ENCODE peak calls at places on chromosome 3, in five cellular contexts. D, W, J, B and X are unnamed samples.

GRCh38 chr3:61986473-61986872 is 386.9 kb downstream of the FEZF2 start:
- DNase-seq in D (no peak), W (no peak), J (no peak), B (no peak), X (no peak)

GRCh38 chr3:174199696-174200095 is 659.4 kb upstream of the NAALADL2 start:
- DNase-seq in D (peak; percentile 54), W (peak; percentile 15), J (no peak), B (no peak), X (no peak)

GRCh38 chr3:196967412-196968232 is 1.0 kb downstream of the PIGZ start:
- DNase-seq in D (no peak), W (no peak), J (no peak), B (peak; percentile 50), X (no peak)

GRCh38 chr3:149085828-149086231 is 503 bp downstream of the HLTF start:
- DNase-seq in D (peak; percentile 46), W (peak; percentile 63), J (no peak), B (peak; percentile 65), X (peak; percentile 55)

GRCh38 chr3:180175572-180175971 is 138.8 kb upstream of the PEX5L start:
- DNase-seq in D (no peak), W (no peak), J (no peak), B (no peak), X (no peak)

GRCh38 chr3:120145498-120146285 is 51.4 kb upstream of the GSK3B start:
- DNase-seq in D (peak; percentile 94), W (peak; percentile 89), J (peak; percentile 55), B (no peak), X (no peak)

GRCh38 chr3:55091381-55092225 is 163.7 kb upstream of the LRTM1 start:
- DNase-seq in D (peak; percentile 22), W (peak; percentile 8), J (no peak), B (no peak), X (no peak)

GRCh38 chr3:47865192-47865591 is 62.3 kb downstream of the DHX30 start:
- DNase-seq in D (no peak), W (peak; percentile 35), J (no peak), B (no peak), X (no peak)

GRCh38 chr3:100097919-100098896 is 16.1 kb downstream of the FILIP1L start:
- DNase-seq in D (peak; percentile 62), W (no peak), J (no peak), B (no peak), X (no peak)

DNA sequence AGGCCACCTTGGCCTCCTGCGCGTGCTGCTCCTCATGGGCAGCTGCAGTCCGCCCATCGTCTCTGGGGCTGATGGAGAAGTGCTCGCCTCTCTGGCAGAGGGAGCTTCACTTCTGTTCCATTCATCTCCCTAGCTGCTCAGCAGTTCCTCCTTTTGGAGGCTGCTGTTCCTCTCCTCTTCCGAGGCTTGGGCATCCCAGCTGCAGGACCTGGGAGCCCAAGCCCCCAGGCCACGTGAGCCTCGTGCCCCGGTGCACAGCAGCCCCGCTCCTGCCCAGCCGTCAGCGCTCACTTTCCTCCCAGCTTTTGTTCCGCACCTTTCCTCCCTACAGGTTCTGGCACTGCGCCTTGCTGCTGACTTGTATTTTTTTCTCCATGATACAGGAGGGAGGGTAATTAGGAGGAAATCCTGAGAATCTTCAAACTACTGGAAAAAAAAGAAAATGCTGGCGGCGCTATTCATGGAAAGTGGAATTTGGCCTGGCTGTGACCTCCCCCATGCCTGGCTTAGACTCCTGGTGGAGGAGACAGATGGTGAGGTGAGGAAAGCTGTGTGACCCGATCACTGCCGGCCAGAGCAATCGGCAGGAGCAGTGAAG is 210.1 kb downstream of the CHST2 start:
- DNase-seq in D (no peak), W (no peak), J (no peak), B (no peak), X (no peak)
- TF ChIP-seq EZH2phosphoT487 in D (no peak), W (no peak), J (no peak), B (no peak), X (no peak)

GRCh38 chr3:154819491-154819890 is 260.6 kb upstream of the MME start:
- DNase-seq in D (no peak), W (no peak), J (no peak), B (no peak), X (no peak)
- TF ChIP-seq EZH2phosphoT487 in D (no peak), W (no peak), J (no peak), B (no peak), X (no peak)

GRCh38 chr3:34668915-34669314 is 870.5 kb downstream of the PDCD6IP start:
- DNase-seq in D (no peak), W (no peak), J (no peak), B (no peak), X (no peak)
- TF ChIP-seq EZH2phosphoT487 in D (no peak), W (no peak), J (no peak), B (no peak), X (no peak)

DNA sequence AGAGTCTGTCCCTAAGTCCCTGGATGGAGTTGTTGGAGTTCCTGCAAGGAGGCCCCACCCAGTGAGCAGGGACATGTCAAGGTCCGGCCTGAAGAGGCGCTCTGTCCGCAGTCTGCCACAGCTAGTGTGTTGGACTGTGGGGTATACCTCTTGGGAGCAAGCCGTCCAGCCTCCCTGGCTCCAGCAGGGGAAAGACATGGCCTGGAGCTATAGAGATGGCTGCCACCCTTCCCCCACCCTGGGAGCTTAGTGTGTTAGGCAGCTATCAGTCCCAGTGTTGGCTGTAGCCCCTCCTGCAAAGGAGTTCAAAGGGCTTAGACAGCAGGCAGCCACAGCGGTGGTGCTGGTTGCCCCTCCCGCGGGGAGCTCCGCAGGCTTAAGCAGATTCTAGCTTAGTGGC is 20.3 kb downstream of the IMPG2 start:
- DNase-seq in D (no peak), W (no peak), J (no peak), B (peak; percentile 8), X (no peak)
- TF ChIP-seq EZH2phosphoT487 in D (no peak), W (no peak), J (no peak), B (no peak), X (no peak)

GRCh38 chr3:87002346-87002745 is 11.4 kb upstream of the VGLL3 start:
- DNase-seq in D (no peak), W (no peak), J (no peak), B (no peak), X (no peak)
- TF ChIP-seq EZH2phosphoT487 in D (no peak), W (no peak), J (no peak), B (no peak), X (no peak)

GRCh38 chr3:143119974-143120715 is 574 bp downstream of the CHST2 start:
- DNase-seq in D (no peak), W (peak; percentile 65), J (no peak), B (peak; percentile 70), X (peak; percentile 21)
- TF ChIP-seq EZH2phosphoT487 in D (no peak), W (no peak), J (no peak), B (no peak), X (no peak)